ENCODE peak calls at places on chromosomes 3 and 15, in four cellular contexts. One of them, this sample, is unnamed.

GRCh38 chr15:46365612-46366011 is 730.8 kb downstream of the SQOR start:
- DNase-seq in COR-L47: no peak
- DNase-seq in fibroblast of the aortic adventitia: no peak
- DNase-seq in thoracic aorta: peak
- DNase-seq in this sample: no peak

GRCh38 chr15:26838742-26839460 is 28.0 kb upstream of the GABRA5 start:
- DNase-seq in COR-L47: no peak
- DNase-seq in thoracic aorta: no peak
- DNase-seq in fibroblast of the aortic adventitia: no peak
- DNase-seq in this sample: no peak

GRCh38 chr3:153055779-153056178 is 106.2 kb upstream of the RAP2B start:
- DNase-seq in fibroblast of the aortic adventitia: no peak
- DNase-seq in thoracic aorta: no peak
- DNase-seq in COR-L47: no peak
- DNase-seq in this sample: no peak

GRCh38 chr3:36648241-36649034 is 115.9 kb downstream of the DCLK3 start:
- DNase-seq in thoracic aorta: no peak
- DNase-seq in fibroblast of the aortic adventitia: peak
- DNase-seq in COR-L47: no peak
- DNase-seq in this sample: no peak

GRCh38 chr15:48360841-48361240 is 29.6 kb downstream of the DUT start:
- DNase-seq in fibroblast of the aortic adventitia: peak
- DNase-seq in COR-L47: no peak
- DNase-seq in thoracic aorta: no peak
- DNase-seq in this sample: no peak

GRCh38 chr3:136380530-136380929 is 130.4 kb downstream of the PCCB start:
- DNase-seq in fibroblast of the aortic adventitia: peak
- DNase-seq in COR-L47: no peak
- DNase-seq in thoracic aorta: no peak
- DNase-seq in this sample: no peak

GRCh38 chr3:131694351-131694750 is 191.6 kb upstream of the MRPL3 start:
- DNase-seq in fibroblast of the aortic adventitia: no peak
- DNase-seq in thoracic aorta: no peak
- DNase-seq in COR-L47: no peak
- DNase-seq in this sample: no peak

GRCh38 chr3:155111971-155112370 is 31.9 kb downstream of the MME start:
- DNase-seq in COR-L47: no peak
- DNase-seq in fibroblast of the aortic adventitia: no peak
- DNase-seq in thoracic aorta: no peak
- DNase-seq in this sample: peak

GRCh38 chr3:114519415-114519814 is 225.6 kb downstream of the TIGIT start:
- DNase-seq in thoracic aorta: no peak
- DNase-seq in COR-L47: no peak
- DNase-seq in fibroblast of the aortic adventitia: peak
- DNase-seq in this sample: no peak

GRCh38 chr3:177102526-177102925 is 94.8 kb downstream of the TBL1XR1 start:
- DNase-seq in COR-L47: no peak
- DNase-seq in fibroblast of the aortic adventitia: peak
- DNase-seq in thoracic aorta: no peak
- DNase-seq in this sample: no peak

GRCh38 chr3:64954995-64955636 is 267.3 kb upstream of the ADAMTS9 start:
- DNase-seq in thoracic aorta: peak
- DNase-seq in COR-L47: no peak
- DNase-seq in fibroblast of the aortic adventitia: no peak
- DNase-seq in this sample: no peak

GRCh38 chr3:190318666-190319065 is 3.6 kb downstream of the CLDN1 start:
- DNase-seq in fibroblast of the aortic adventitia: no peak
- DNase-seq in COR-L47: no peak
- DNase-seq in thoracic aorta: no peak
- DNase-seq in this sample: peak

GRCh38 chr3:15324335-15324734 is 8.1 kb downstream of the SH3BP5 start:
- DNase-seq in fibroblast of the aortic adventitia: peak
- DNase-seq in thoracic aorta: no peak
- DNase-seq in COR-L47: no peak
- DNase-seq in this sample: no peak

GRCh38 chr3:177468331-177468730 is 271.0 kb upstream of the TBL1XR1 start:
- DNase-seq in fibroblast of the aortic adventitia: peak
- DNase-seq in thoracic aorta: no peak
- DNase-seq in COR-L47: no peak
- DNase-seq in this sample: no peak

GRCh38 chr15:64285871-64286270 is 70.1 kb downstream of the CSNK1G1 start:
- DNase-seq in fibroblast of the aortic adventitia: no peak
- DNase-seq in thoracic aorta: no peak
- DNase-seq in COR-L47: no peak
- DNase-seq in this sample: no peak

GRCh38 chr15:40498418-40498817 is 27.6 kb downstream of the CHST14 start:
- DNase-seq in fibroblast of the aortic adventitia: no peak
- DNase-seq in COR-L47: no peak
- DNase-seq in thoracic aorta: no peak
- DNase-seq in this sample: no peak

GRCh38 chr3:131895766-131896165 is 139.0 kb downstream of the CPNE4 start:
- DNase-seq in thoracic aorta: no peak
- DNase-seq in fibroblast of the aortic adventitia: no peak
- DNase-seq in COR-L47: no peak
- DNase-seq in this sample: no peak

GRCh38 chr3:14741510-14741909 is 66.6 kb downstream of the C3orf20 start:
- DNase-seq in fibroblast of the aortic adventitia: no peak
- DNase-seq in thoracic aorta: no peak
- DNase-seq in COR-L47: no peak
- DNase-seq in this sample: no peak

GRCh38 chr3:176785207-176785606 is 412.1 kb downstream of the TBL1XR1 start:
- DNase-seq in thoracic aorta: no peak
- DNase-seq in COR-L47: no peak
- DNase-seq in fibroblast of the aortic adventitia: no peak
- DNase-seq in this sample: no peak

GRCh38 chr15:59372352-59373211 is at the start of gene MYO1E:
- DNase-seq in COR-L47: peak
- DNase-seq in thoracic aorta: peak
- DNase-seq in fibroblast of the aortic adventitia: peak
- DNase-seq in this sample: peak

This sample was measured in NCI-H526 treated with DMSO at 0.1 percent for 48 hours.